ENCODE peak calls at places on chromosomes 16 and 17, in seven cellular contexts. One of them, this sample, is unnamed.

GRCh38 chr17:21127508-21128077 is 829 bp downstream of the DHRS7B start:
- DNase-seq in mesothelial cell of epicardium: no peak
- DNase-seq in HuH-7: no peak
- DNase-seq in HEK293T: no peak
- DNase-seq in A673: no peak
- DNase-seq in cerebellar cortex: no peak
- DNase-seq in GM12865: no peak
- DNase-seq in this sample: no peak

GRCh38 chr16:27698266-27698665 is 148.3 kb downstream of the KATNIP start:
- DNase-seq in mesothelial cell of epicardium: peak; percentile 43
- DNase-seq in HuH-7: peak; percentile 63
- DNase-seq in HEK293T: peak; percentile 63
- DNase-seq in A673: peak; percentile 11
- DNase-seq in cerebellar cortex: no peak
- DNase-seq in GM12865: no peak
- DNase-seq in this sample: no peak

GRCh38 chr17:1082579-1082978 is 85.7 kb downstream of the TIMM22 start:
- DNase-seq in mesothelial cell of epicardium: no peak
- DNase-seq in HuH-7: no peak
- DNase-seq in HEK293T: no peak
- DNase-seq in A673: no peak
- DNase-seq in cerebellar cortex: no peak
- DNase-seq in GM12865: no peak
- DNase-seq in this sample: no peak

GRCh38 chr16:31401436-31401835 is 8.3 kb downstream of the ITGAD start:
- DNase-seq in mesothelial cell of epicardium: no peak
- DNase-seq in HuH-7: no peak
- DNase-seq in HEK293T: no peak
- DNase-seq in A673: no peak
- DNase-seq in cerebellar cortex: no peak
- DNase-seq in GM12865: no peak
- DNase-seq in this sample: no peak

GRCh38 chr16:483351-484075 is 44.0 kb upstream of the CAPN15 start:
- DNase-seq in mesothelial cell of epicardium: no peak
- DNase-seq in HuH-7: no peak
- DNase-seq in HEK293T: no peak
- DNase-seq in A673: no peak
- DNase-seq in cerebellar cortex: no peak
- DNase-seq in GM12865: no peak
- DNase-seq in this sample: no peak

GRCh38 chr16:85924675-85925074 is 25.7 kb downstream of the IRF8 start:
- DNase-seq in mesothelial cell of epicardium: no peak
- DNase-seq in HuH-7: no peak
- DNase-seq in HEK293T: no peak
- DNase-seq in A673: no peak
- DNase-seq in cerebellar cortex: no peak
- DNase-seq in GM12865: no peak
- DNase-seq in this sample: no peak

GRCh38 chr16:88758944-88759244 is 26.1 kb downstream of the PIEZO1 start:
- DNase-seq in mesothelial cell of epicardium: no peak
- DNase-seq in HuH-7: no peak
- DNase-seq in HEK293T: no peak
- DNase-seq in A673: no peak
- DNase-seq in cerebellar cortex: no peak
- DNase-seq in GM12865: no peak
- DNase-seq in this sample: no peak

GRCh38 chr17:22703786-22704441 is 1011.6 kb downstream of the KCNJ18 start:
- DNase-seq in mesothelial cell of epicardium: no peak
- DNase-seq in HuH-7: no peak
- DNase-seq in HEK293T: peak; percentile 55
- DNase-seq in A673: no peak
- DNase-seq in cerebellar cortex: no peak
- DNase-seq in GM12865: no peak
- DNase-seq in this sample: no peak

GRCh38 chr16:49493836-49494235 is 120.2 kb downstream of the C16orf78 start:
- DNase-seq in mesothelial cell of epicardium: no peak
- DNase-seq in HuH-7: no peak
- DNase-seq in HEK293T: no peak
- DNase-seq in A673: no peak
- DNase-seq in cerebellar cortex: no peak
- DNase-seq in GM12865: no peak
- DNase-seq in this sample: no peak

GRCh38 chr17:50289268-50289667 is 15.0 kb downstream of the TMEM92 start:
- DNase-seq in mesothelial cell of epicardium: no peak
- DNase-seq in HuH-7: no peak
- DNase-seq in HEK293T: no peak
- DNase-seq in A673: no peak
- DNase-seq in cerebellar cortex: no peak
- DNase-seq in GM12865: no peak
- DNase-seq in this sample: no peak

GRCh38 chr16:89610108-89610453 is 3.4 kb upstream of the DPEP1 start:
- DNase-seq in mesothelial cell of epicardium: no peak
- DNase-seq in HuH-7: no peak
- DNase-seq in HEK293T: no peak
- DNase-seq in A673: no peak
- DNase-seq in cerebellar cortex: no peak
- DNase-seq in GM12865: no peak
- DNase-seq in this sample: no peak

GRCh38 chr16:85428899-85429775 is 184.0 kb upstream of the GSE1 start:
- DNase-seq in mesothelial cell of epicardium: peak; percentile 33
- DNase-seq in HuH-7: no peak
- DNase-seq in HEK293T: no peak
- DNase-seq in A673: no peak
- DNase-seq in cerebellar cortex: no peak
- DNase-seq in GM12865: no peak
- DNase-seq in this sample: no peak